ENCODE peak calls at places on chromosomes 13 and 19, in eight cellular contexts. One of them, this sample, is unnamed.

GRCh38 chr19:35995655-35995993 is 636 bp downstream of the SDHAF1 start:
- DNase-seq in NCI-H446: peak
- DNase-seq in Calu3: peak
- DNase-seq in testis: peak
- DNase-seq in suprapubic skin: no peak
- DNase-seq in Right ventricle myocardium superior: peak
- DNase-seq in naive thymus-derived CD4-positive, alpha-beta T cell: no peak
- DNase-seq in T-cell: no peak
- DNase-seq in this sample: peak

GRCh38 chr13:114154476-114154875 is 22.1 kb upstream of the RASA3 start:
- DNase-seq in naive thymus-derived CD4-positive, alpha-beta T cell: no peak
- DNase-seq in Calu3: no peak
- DNase-seq in testis: no peak
- DNase-seq in T-cell: no peak
- DNase-seq in NCI-H446: no peak
- DNase-seq in Right ventricle myocardium superior: no peak
- DNase-seq in suprapubic skin: no peak
- DNase-seq in this sample: no peak

GRCh38 chr19:42322305-42322704 is 3.1 kb upstream of the MEGF8 start:
- DNase-seq in testis: no peak
- DNase-seq in Calu3: no peak
- DNase-seq in T-cell: no peak
- DNase-seq in NCI-H446: no peak
- DNase-seq in Right ventricle myocardium superior: no peak
- DNase-seq in naive thymus-derived CD4-positive, alpha-beta T cell: no peak
- DNase-seq in suprapubic skin: no peak
- DNase-seq in this sample: no peak

GRCh38 chr13:46211116-46211515 is 612 bp upstream of the LRRC63 start:
- DNase-seq in NCI-H446: no peak
- DNase-seq in T-cell: peak
- DNase-seq in suprapubic skin: no peak
- DNase-seq in naive thymus-derived CD4-positive, alpha-beta T cell: peak
- DNase-seq in testis: peak
- DNase-seq in Calu3: no peak
- DNase-seq in Right ventricle myocardium superior: no peak
- DNase-seq in this sample: peak

GRCh38 chr13:46373623-46374022 is 13.4 kb downstream of the RUBCNL start:
- DNase-seq in naive thymus-derived CD4-positive, alpha-beta T cell: no peak
- DNase-seq in Right ventricle myocardium superior: no peak
- DNase-seq in testis: no peak
- DNase-seq in NCI-H446: no peak
- DNase-seq in T-cell: no peak
- DNase-seq in Calu3: no peak
- DNase-seq in suprapubic skin: no peak
- DNase-seq in this sample: no peak

GRCh38 chr19:40687525-40688016 is 2.9 kb downstream of the NUMBL start:
- DNase-seq in NCI-H446: no peak
- DNase-seq in Calu3: no peak
- DNase-seq in suprapubic skin: peak
- DNase-seq in T-cell: no peak
- DNase-seq in Right ventricle myocardium superior: peak
- DNase-seq in naive thymus-derived CD4-positive, alpha-beta T cell: no peak
- DNase-seq in testis: peak
- DNase-seq in this sample: no peak

GRCh38 chr19:34999498-35000337 is at the start of gene GRAMD1A:
- DNase-seq in suprapubic skin: peak
- DNase-seq in Calu3: peak
- DNase-seq in testis: peak
- DNase-seq in Right ventricle myocardium superior: peak
- DNase-seq in naive thymus-derived CD4-positive, alpha-beta T cell: peak
- DNase-seq in T-cell: peak
- DNase-seq in NCI-H446: peak
- DNase-seq in this sample: peak

GRCh38 chr19:8240274-8241229 is 31.4 kb downstream of the CERS4 start:
- DNase-seq in naive thymus-derived CD4-positive, alpha-beta T cell: no peak
- DNase-seq in NCI-H446: peak
- DNase-seq in testis: peak
- DNase-seq in Right ventricle myocardium superior: peak
- DNase-seq in Calu3: peak
- DNase-seq in T-cell: peak
- DNase-seq in suprapubic skin: peak
- DNase-seq in this sample: peak

GRCh38 chr19:39508629-39509028 is 6.3 kb upstream of the SELENOV start:
- DNase-seq in Calu3: no peak
- DNase-seq in naive thymus-derived CD4-positive, alpha-beta T cell: no peak
- DNase-seq in T-cell: no peak
- DNase-seq in NCI-H446: no peak
- DNase-seq in Right ventricle myocardium superior: no peak
- DNase-seq in testis: no peak
- DNase-seq in suprapubic skin: no peak
- DNase-seq in this sample: no peak

GRCh38 chr13:54029720-54030119 is 1001.1 kb downstream of the OLFM4 start:
- DNase-seq in Right ventricle myocardium superior: no peak
- DNase-seq in T-cell: no peak
- DNase-seq in naive thymus-derived CD4-positive, alpha-beta T cell: no peak
- DNase-seq in Calu3: no peak
- DNase-seq in suprapubic skin: no peak
- DNase-seq in testis: no peak
- DNase-seq in NCI-H446: no peak
- DNase-seq in this sample: no peak

GRCh38 chr19:2534374-2535050 is 58.6 kb downstream of the GADD45B start:
- DNase-seq in T-cell: no peak
- DNase-seq in Right ventricle myocardium superior: no peak
- DNase-seq in testis: no peak
- DNase-seq in NCI-H446: peak
- DNase-seq in naive thymus-derived CD4-positive, alpha-beta T cell: no peak
- DNase-seq in suprapubic skin: no peak
- DNase-seq in Calu3: no peak
- DNase-seq in this sample: no peak

GRCh38 chr19:42281175-42282035 is 12.4 kb downstream of the CIC start:
- DNase-seq in suprapubic skin: peak
- DNase-seq in NCI-H446: peak
- DNase-seq in naive thymus-derived CD4-positive, alpha-beta T cell: no peak
- DNase-seq in testis: peak
- DNase-seq in Right ventricle myocardium superior: peak
- DNase-seq in T-cell: no peak
- DNase-seq in Calu3: peak
- DNase-seq in this sample: peak

GRCh38 chr19:47676811-47677210 is 36.4 kb upstream of the EHD2 start:
- DNase-seq in suprapubic skin: no peak
- DNase-seq in Right ventricle myocardium superior: no peak
- DNase-seq in T-cell: no peak
- DNase-seq in NCI-H446: no peak
- DNase-seq in naive thymus-derived CD4-positive, alpha-beta T cell: no peak
- DNase-seq in testis: no peak
- DNase-seq in Calu3: no peak
- DNase-seq in this sample: no peak

GRCh38 chr13:39347926-39348901 is 254.8 kb downstream of the LHFPL6 start:
- DNase-seq in NCI-H446: no peak
- DNase-seq in Calu3: no peak
- DNase-seq in Right ventricle myocardium superior: peak
- DNase-seq in naive thymus-derived CD4-positive, alpha-beta T cell: no peak
- DNase-seq in testis: no peak
- DNase-seq in suprapubic skin: no peak
- DNase-seq in T-cell: no peak
- DNase-seq in this sample: no peak

GRCh38 chr19:47633516-47633915 is 24.6 kb downstream of the BICRA start:
- DNase-seq in naive thymus-derived CD4-positive, alpha-beta T cell: no peak
- DNase-seq in T-cell: no peak
- DNase-seq in Calu3: peak
- DNase-seq in NCI-H446: no peak
- DNase-seq in testis: no peak
- DNase-seq in suprapubic skin: no peak
- DNase-seq in Right ventricle myocardium superior: no peak
- DNase-seq in this sample: no peak